ENCODE peak calls at places on chromosomes 1 and 21, in eight cellular contexts. N is thoracic aorta; L is cardiac muscle cell; K is breast epithelium; O is CD8-positive, alpha-beta T cell; Z is pancreas; B is Panc1; R is GM06990. H is an unnamed sample.

GRCh38 chr1:9671377-9672140 is 20.0 kb downstream of the PIK3CD start:
- DNase-seq in N (no peak), L (no peak), K (no peak), O (no peak), Z (no peak), B (peak; percentile 50), R (no peak), H (no peak)

GRCh38 chr1:209989525-209989924 is 51.5 kb downstream of the SYT14 start:
- DNase-seq in N (no peak), L (peak; percentile 43), K (no peak), O (no peak), Z (no peak), B (no peak), R (no peak), H (peak; percentile 17)

GRCh38 chr1:203300441-203301330 is 4.6 kb upstream of the BTG2 start:
- DNase-seq in N (no peak), L (no peak), K (no peak), O (no peak), Z (no peak), B (no peak), R (no peak), H (no peak)

GRCh38 chr1:112772781-112773180 is 57.6 kb upstream of the PPM1J start:
- DNase-seq in N (no peak), L (peak; percentile 69), K (no peak), O (no peak), Z (no peak), B (no peak), R (no peak), H (no peak)

GRCh38 chr1:91529856-91530255 is 29.2 kb downstream of the CDC7 start:
- DNase-seq in N (no peak), L (peak; percentile 53), K (no peak), O (no peak), Z (no peak), B (peak; percentile 8), R (no peak), H (no peak)

GRCh38 chr1:226308723-226309397 is at the start of gene LIN9:
- DNase-seq in N (peak; percentile 71), L (peak; percentile 91), K (peak; percentile 76), O (peak; percentile 86), Z (peak; percentile 97), B (no peak), R (peak; percentile 91), H (peak; percentile 95)

GRCh38 chr1:20787100-20787774 is at the start of gene HP1BP3:
- DNase-seq in N (peak; percentile 9), L (peak; percentile 78), K (peak; percentile 67), O (peak; percentile 87), Z (peak; percentile 90), B (no peak), R (peak; percentile 86), H (peak; percentile 88)

GRCh38 chr1:83113686-83114085 is 885.2 kb downstream of the TTLL7 start:
- DNase-seq in N (no peak), L (no peak), K (no peak), O (no peak), Z (no peak), B (no peak), R (no peak), H (no peak)

GRCh38 chr1:2126331-2127180 is 68.0 kb downstream of the FAAP20 start:
- DNase-seq in N (no peak), L (no peak), K (no peak), O (no peak), Z (peak; percentile 65), B (no peak), R (no peak), H (no peak)

GRCh38 chr21:16535100-16535418 is 805.3 kb downstream of the USP25 start:
- DNase-seq in N (no peak), L (peak; percentile 96), K (peak; percentile 82), O (no peak), Z (peak; percentile 75), B (no peak), R (no peak), H (no peak)

GRCh38 chr1:229694053-229694693 is 68.1 kb downstream of the URB2 start:
- DNase-seq in N (peak; percentile 7), L (peak; percentile 74), K (peak; percentile 25), O (no peak), Z (no peak), B (no peak), R (no peak), H (no peak)

DNA sequence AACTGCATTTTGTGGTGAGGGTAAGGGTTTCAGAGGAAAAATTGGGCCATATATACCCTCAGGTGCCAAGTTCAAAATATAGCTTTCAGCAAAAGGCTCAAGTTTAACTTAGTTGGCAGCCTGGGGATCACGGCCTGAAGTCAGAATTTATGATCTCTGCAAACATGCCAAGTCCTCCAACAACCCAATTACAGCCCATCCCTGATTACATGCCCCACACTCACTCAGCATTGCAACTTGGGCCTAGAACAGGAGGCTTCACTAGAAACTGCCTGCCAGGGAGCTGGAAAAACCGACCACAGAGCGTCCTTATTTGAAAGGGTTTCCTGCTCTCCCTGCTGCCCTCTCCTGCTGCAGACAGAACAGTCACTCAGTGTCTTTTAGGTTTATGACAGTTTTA is 12.4 kb downstream of the FYB2 start:
- DNase-seq in N (no peak), L (no peak), K (no peak), O (no peak), Z (no peak), B (no peak), R (no peak), H (no peak)
- TF ChIP-seq CTCF in N (no peak), L (no peak), K (no peak), O (no peak), Z (no peak), B (no peak), R (no peak), H (no peak)

GRCh38 chr1:14435368-14436023 is 163.0 kb upstream of the KAZN start:
- DNase-seq in N (no peak), L (peak; percentile 28), K (no peak), O (no peak), Z (no peak), B (no peak), R (no peak), H (peak; percentile 33)
- TF ChIP-seq CTCF in N (no peak), L (peak; percentile 42), K (no peak), O (no peak), Z (no peak), B (peak; percentile 31), R (peak; percentile 40), H (no peak)

DNA sequence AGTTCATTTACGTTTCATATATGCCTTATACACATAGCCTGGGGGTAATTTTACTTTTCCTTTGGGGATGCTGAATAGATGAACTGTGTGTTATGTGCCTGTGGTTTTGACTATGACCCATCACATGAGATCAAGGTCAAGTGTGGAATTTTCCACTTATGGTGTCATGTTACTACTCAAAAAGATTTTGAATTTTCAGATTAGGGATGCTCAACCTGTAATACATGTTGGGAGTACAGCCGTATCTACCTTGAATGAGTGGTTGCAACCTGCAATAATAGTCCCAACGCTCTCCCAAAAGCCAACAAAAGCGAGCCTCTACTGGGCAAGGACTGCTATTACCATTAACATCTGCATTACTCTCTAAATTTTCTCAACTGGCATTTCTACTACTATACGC is 68.5 kb upstream of the SDC3 start:
- DNase-seq in N (no peak), L (no peak), K (no peak), O (no peak), Z (no peak), B (no peak), R (no peak), H (no peak)
- TF ChIP-seq CTCF in N (no peak), L (peak; percentile 24), K (no peak), O (no peak), Z (no peak), B (no peak), R (no peak), H (no peak)

DNA sequence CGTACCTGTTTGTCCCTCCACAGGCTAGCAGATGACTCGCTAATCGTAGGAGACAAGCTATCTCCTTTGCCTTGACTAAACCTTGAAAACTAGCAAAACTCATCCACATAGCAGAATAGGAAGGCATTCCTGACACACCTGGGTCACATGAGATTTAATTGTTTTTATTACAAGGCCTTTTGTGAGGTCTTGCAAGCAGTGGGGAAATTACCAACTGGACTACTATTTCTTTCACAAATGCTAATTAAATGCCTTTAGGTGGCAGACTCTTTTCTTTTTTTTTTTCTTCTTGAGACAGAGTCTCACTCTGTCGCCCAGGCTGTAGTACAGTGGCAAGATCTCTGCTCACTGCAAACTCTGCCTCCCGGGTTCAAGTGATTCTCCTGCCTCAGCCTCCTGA is 39.1 kb upstream of the ZNF326 start:
- DNase-seq in N (no peak), L (no peak), K (no peak), O (no peak), Z (no peak), B (no peak), R (no peak), H (no peak)
- TF ChIP-seq CTCF in N (no peak), L (no peak), K (no peak), O (no peak), Z (no peak), B (no peak), R (no peak), H (no peak)

GRCh38 chr1:87669671-87670070 is 341.0 kb downstream of the LMO4 start:
- DNase-seq in N (no peak), L (no peak), K (no peak), O (no peak), Z (no peak), B (no peak), R (no peak), H (no peak)

GRCh38 chr1:87674791-87675190 is 346.1 kb downstream of the LMO4 start:
- DNase-seq in N (no peak), L (no peak), K (no peak), O (no peak), Z (no peak), B (no peak), R (no peak), H (no peak)

GRCh38 chr1:87678221-87678715 is 349.6 kb downstream of the LMO4 start:
- DNase-seq in N (no peak), L (no peak), K (no peak), O (no peak), Z (no peak), B (no peak), R (no peak), H (no peak)

DNA sequence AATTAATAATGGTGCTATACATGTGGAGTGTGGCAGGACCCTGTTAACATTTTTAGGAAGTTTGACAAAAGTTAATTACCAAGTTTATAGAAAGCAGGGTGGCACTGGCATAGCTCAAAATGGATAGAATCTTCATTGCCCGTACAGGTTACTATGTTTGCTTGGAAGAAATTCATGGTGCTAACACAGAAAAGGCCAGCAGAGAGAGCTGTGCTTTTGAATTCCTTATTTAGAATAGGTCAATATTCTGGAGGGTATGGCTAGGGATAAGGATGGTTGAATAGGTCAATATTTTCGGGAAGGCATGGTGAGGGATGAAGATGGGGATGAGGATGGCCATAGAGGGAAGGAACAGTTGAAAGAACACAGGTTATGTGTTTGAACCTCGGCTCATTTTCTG is 345.1 kb downstream of the LMO4 start:
- DNase-seq in N (no peak), L (peak; percentile 12), K (no peak), O (no peak), Z (no peak), B (no peak), R (no peak), H (no peak)
- TF ChIP-seq CTCF in N (no peak), L (peak; percentile 18), K (no peak), O (no peak), Z (no peak), B (peak; percentile 20), R (no peak), H (no peak)

H was measured in GM13976.